ENCODE peak calls at places on chromosomes 4 and X, in eight cellular contexts. One of them, this sample, is unnamed.

GRCh38 chrX:42751573-42751972 is 26.4 kb downstream of the PPP1R2C start:
- DNase-seq in endodermal cell: no peak
- DNase-seq in GM12878: no peak
- DNase-seq in IMR-90: peak; percentile 15
- DNase-seq in upper lobe of left lung: no peak
- DNase-seq in iPS DF 6.9: no peak
- DNase-seq in heart right ventricle: no peak
- DNase-seq in NT2/D1: no peak
- DNase-seq in this sample: no peak

GRCh38 chr4:112315446-112315845 is 18.3 kb downstream of the ALPK1 start:
- DNase-seq in IMR-90: no peak
- DNase-seq in upper lobe of left lung: no peak
- DNase-seq in iPS DF 6.9: no peak
- DNase-seq in heart right ventricle: no peak
- DNase-seq in GM12878: no peak
- DNase-seq in NT2/D1: no peak
- DNase-seq in endodermal cell: no peak
- DNase-seq in this sample: no peak

GRCh38 chrX:23785564-23785963 is 2.6 kb downstream of the SAT1 start:
- DNase-seq in endodermal cell: no peak
- DNase-seq in GM12878: no peak
- DNase-seq in IMR-90: no peak
- DNase-seq in heart right ventricle: no peak
- DNase-seq in upper lobe of left lung: no peak
- DNase-seq in NT2/D1: no peak
- DNase-seq in iPS DF 6.9: no peak
- DNase-seq in this sample: no peak

GRCh38 chrX:78019586-78020483 is 50.4 kb upstream of the PGAM4 start:
- DNase-seq in GM12878: no peak
- DNase-seq in iPS DF 6.9: no peak
- DNase-seq in heart right ventricle: no peak
- DNase-seq in IMR-90: no peak
- DNase-seq in endodermal cell: no peak
- DNase-seq in upper lobe of left lung: no peak
- DNase-seq in NT2/D1: no peak
- DNase-seq in this sample: no peak

GRCh38 chrX:137565921-137566745 is at the start of gene ZIC3:
- DNase-seq in heart right ventricle: peak; percentile 66
- DNase-seq in iPS DF 6.9: no peak
- DNase-seq in upper lobe of left lung: peak; percentile 93
- DNase-seq in GM12878: no peak
- DNase-seq in NT2/D1: no peak
- DNase-seq in IMR-90: no peak
- DNase-seq in endodermal cell: peak; percentile 93
- DNase-seq in this sample: no peak

GRCh38 chr4:2913168-2913567 is 50.0 kb downstream of the NOP14 start:
- DNase-seq in NT2/D1: no peak
- DNase-seq in upper lobe of left lung: no peak
- DNase-seq in GM12878: no peak
- DNase-seq in heart right ventricle: no peak
- DNase-seq in iPS DF 6.9: no peak
- DNase-seq in IMR-90: no peak
- DNase-seq in endodermal cell: no peak
- DNase-seq in this sample: no peak

GRCh38 chrX:18676470-18676869 is 4.6 kb upstream of the RS1 start:
- DNase-seq in GM12878: no peak
- DNase-seq in IMR-90: peak; percentile 5
- DNase-seq in NT2/D1: no peak
- DNase-seq in upper lobe of left lung: no peak
- DNase-seq in heart right ventricle: no peak
- DNase-seq in endodermal cell: peak; percentile 75
- DNase-seq in iPS DF 6.9: no peak
- DNase-seq in this sample: no peak

GRCh38 chr4:8516061-8516573 is 64.1 kb upstream of the GPR78 start:
- DNase-seq in upper lobe of left lung: no peak
- DNase-seq in IMR-90: no peak
- DNase-seq in heart right ventricle: no peak
- DNase-seq in iPS DF 6.9: no peak
- DNase-seq in NT2/D1: no peak
- DNase-seq in GM12878: no peak
- DNase-seq in endodermal cell: no peak
- DNase-seq in this sample: no peak

GRCh38 chr4:149980941-149981340 is 97.3 kb upstream of the DCLK2 start:
- DNase-seq in endodermal cell: peak; percentile 78
- DNase-seq in iPS DF 6.9: peak; percentile 22
- DNase-seq in GM12878: no peak
- DNase-seq in IMR-90: peak; percentile 65
- DNase-seq in upper lobe of left lung: no peak
- DNase-seq in NT2/D1: peak; percentile 22
- DNase-seq in heart right ventricle: no peak
- DNase-seq in this sample: peak; percentile 32

GRCh38 chr4:76952631-76953587 is 3.4 kb downstream of the SEPTIN11 start:
- DNase-seq in upper lobe of left lung: no peak
- DNase-seq in IMR-90: no peak
- DNase-seq in endodermal cell: no peak
- DNase-seq in NT2/D1: no peak
- DNase-seq in iPS DF 6.9: no peak
- DNase-seq in heart right ventricle: no peak
- DNase-seq in GM12878: no peak
- DNase-seq in this sample: no peak

GRCh38 chr4:110793381-110793801 is 170.5 kb upstream of the PITX2 start:
- DNase-seq in heart right ventricle: no peak
- DNase-seq in endodermal cell: no peak
- DNase-seq in IMR-90: peak; percentile 17
- DNase-seq in GM12878: no peak
- DNase-seq in NT2/D1: no peak
- DNase-seq in iPS DF 6.9: no peak
- DNase-seq in upper lobe of left lung: no peak
- DNase-seq in this sample: no peak

GRCh38 chr4:95507147-95507546 is 41.6 kb downstream of the UNC5C start:
- DNase-seq in IMR-90: no peak
- DNase-seq in GM12878: no peak
- DNase-seq in heart right ventricle: no peak
- DNase-seq in upper lobe of left lung: no peak
- DNase-seq in NT2/D1: no peak
- DNase-seq in iPS DF 6.9: no peak
- DNase-seq in endodermal cell: no peak
- DNase-seq in this sample: no peak

GRCh38 chr4:161320377-161320776 is 843.4 kb downstream of the FSTL5 start:
- DNase-seq in NT2/D1: peak; percentile 9
- DNase-seq in endodermal cell: peak; percentile 71
- DNase-seq in heart right ventricle: no peak
- DNase-seq in GM12878: no peak
- DNase-seq in upper lobe of left lung: no peak
- DNase-seq in iPS DF 6.9: peak; percentile 41
- DNase-seq in IMR-90: no peak
- DNase-seq in this sample: no peak

GRCh38 chr4:8534129-8534528 is 46.1 kb upstream of the GPR78 start:
- DNase-seq in NT2/D1: no peak
- DNase-seq in heart right ventricle: no peak
- DNase-seq in endodermal cell: peak; percentile 81
- DNase-seq in IMR-90: peak; percentile 66
- DNase-seq in upper lobe of left lung: no peak
- DNase-seq in GM12878: peak; percentile 89
- DNase-seq in iPS DF 6.9: peak; percentile 88
- DNase-seq in this sample: no peak

GRCh38 chrX:87961471-87961870 is 443.9 kb downstream of the KLHL4 start:
- DNase-seq in iPS DF 6.9: no peak
- DNase-seq in endodermal cell: peak; percentile 46
- DNase-seq in heart right ventricle: no peak
- DNase-seq in upper lobe of left lung: no peak
- DNase-seq in IMR-90: no peak
- DNase-seq in NT2/D1: no peak
- DNase-seq in GM12878: no peak
- DNase-seq in this sample: no peak

GRCh38 chr4:29829067-29829466 is 891.1 kb upstream of the PCDH7 start:
- DNase-seq in iPS DF 6.9: no peak
- DNase-seq in IMR-90: no peak
- DNase-seq in GM12878: no peak
- DNase-seq in NT2/D1: no peak
- DNase-seq in heart right ventricle: no peak
- DNase-seq in upper lobe of left lung: no peak
- DNase-seq in endodermal cell: no peak
- DNase-seq in this sample: no peak
- H3K9me3 ChIP-seq in iPS DF 6.9: no peaks in the 10 kb centered on the region
- H3K9me3 ChIP-seq in IMR-90: peaks cover 3% of the 10 kb centered on the region
- H3K9me3 ChIP-seq in GM12878: no peaks in the 10 kb centered on the region
- H3K9me3 ChIP-seq in NT2/D1: no peaks in the 10 kb centered on the region
- H3K9me3 ChIP-seq in heart right ventricle: peaks cover 7% of the 10 kb centered on the region
- H3K9me3 ChIP-seq in upper lobe of left lung: no peaks in the 10 kb centered on the region
- H3K9me3 ChIP-seq in endodermal cell: no peaks in the 10 kb centered on the region
- H3K9me3 ChIP-seq in this sample: peaks cover 6% of the 10 kb centered on the region

GRCh38 chr4:20421586-20421985 is 169.9 kb downstream of the SLIT2 start:
- DNase-seq in endodermal cell: no peak
- DNase-seq in iPS DF 6.9: no peak
- DNase-seq in IMR-90: peak; percentile 31
- DNase-seq in upper lobe of left lung: no peak
- DNase-seq in GM12878: no peak
- DNase-seq in NT2/D1: no peak
- DNase-seq in heart right ventricle: no peak
- DNase-seq in this sample: no peak
- H3K9me3 ChIP-seq in endodermal cell: no peaks in the 10 kb centered on the region
- H3K9me3 ChIP-seq in iPS DF 6.9: no peaks in the 10 kb centered on the region
- H3K9me3 ChIP-seq in IMR-90: no peaks in the 10 kb centered on the region
- H3K9me3 ChIP-seq in upper lobe of left lung: no peaks in the 10 kb centered on the region
- H3K9me3 ChIP-seq in GM12878: no peaks in the 10 kb centered on the region
- H3K9me3 ChIP-seq in NT2/D1: no peaks in the 10 kb centered on the region
- H3K9me3 ChIP-seq in heart right ventricle: no peaks in the 10 kb centered on the region
- H3K9me3 ChIP-seq in this sample: no peaks in the 10 kb centered on the region

GRCh38 chr4:85039526-85039925 is 73.0 kb upstream of the WDFY3 start:
- DNase-seq in NT2/D1: no peak
- DNase-seq in GM12878: no peak
- DNase-seq in iPS DF 6.9: no peak
- DNase-seq in heart right ventricle: no peak
- DNase-seq in upper lobe of left lung: no peak
- DNase-seq in endodermal cell: no peak
- DNase-seq in IMR-90: peak; percentile 47
- DNase-seq in this sample: no peak
- H3K9me3 ChIP-seq in NT2/D1: no peaks in the 10 kb centered on the region
- H3K9me3 ChIP-seq in GM12878: no peaks in the 10 kb centered on the region
- H3K9me3 ChIP-seq in iPS DF 6.9: no peaks in the 10 kb centered on the region
- H3K9me3 ChIP-seq in heart right ventricle: peaks cover 2% of the 10 kb centered on the region
- H3K9me3 ChIP-seq in upper lobe of left lung: no peaks in the 10 kb centered on the region
- H3K9me3 ChIP-seq in endodermal cell: peaks cover 15% of the 10 kb centered on the region
- H3K9me3 ChIP-seq in IMR-90: no peaks in the 10 kb centered on the region
- H3K9me3 ChIP-seq in this sample: no peaks in the 10 kb centered on the region

GRCh38 chr4:19327364-19327763 is 924.3 kb upstream of the SLIT2 start:
- DNase-seq in heart right ventricle: no peak
- DNase-seq in iPS DF 6.9: no peak
- DNase-seq in endodermal cell: no peak
- DNase-seq in upper lobe of left lung: no peak
- DNase-seq in GM12878: no peak
- DNase-seq in IMR-90: peak; percentile 12
- DNase-seq in NT2/D1: no peak
- DNase-seq in this sample: no peak

GRCh38 chr4:19324175-19324574 is 927.5 kb upstream of the SLIT2 start:
- DNase-seq in iPS DF 6.9: no peak
- DNase-seq in heart right ventricle: no peak
- DNase-seq in NT2/D1: no peak
- DNase-seq in GM12878: no peak
- DNase-seq in IMR-90: no peak
- DNase-seq in endodermal cell: no peak
- DNase-seq in upper lobe of left lung: no peak
- DNase-seq in this sample: no peak

GRCh38 chr4:19329077-19329476 is 922.6 kb upstream of the SLIT2 start:
- DNase-seq in endodermal cell: no peak
- DNase-seq in NT2/D1: no peak
- DNase-seq in upper lobe of left lung: no peak
- DNase-seq in IMR-90: no peak
- DNase-seq in GM12878: no peak
- DNase-seq in iPS DF 6.9: no peak
- DNase-seq in heart right ventricle: no peak
- DNase-seq in this sample: no peak

GRCh38 chr4:19329631-19330030 is 922.1 kb upstream of the SLIT2 start:
- DNase-seq in iPS DF 6.9: no peak
- DNase-seq in upper lobe of left lung: no peak
- DNase-seq in NT2/D1: no peak
- DNase-seq in endodermal cell: no peak
- DNase-seq in IMR-90: peak; percentile 41
- DNase-seq in heart right ventricle: no peak
- DNase-seq in GM12878: no peak
- DNase-seq in this sample: no peak
- H3K9me3 ChIP-seq in iPS DF 6.9: no peaks in the 10 kb centered on the region
- H3K9me3 ChIP-seq in upper lobe of left lung: no peaks in the 10 kb centered on the region
- H3K9me3 ChIP-seq in NT2/D1: no peaks in the 10 kb centered on the region
- H3K9me3 ChIP-seq in endodermal cell: no peaks in the 10 kb centered on the region
- H3K9me3 ChIP-seq in IMR-90: no peaks in the 10 kb centered on the region
- H3K9me3 ChIP-seq in heart right ventricle: no peaks in the 10 kb centered on the region
- H3K9me3 ChIP-seq in GM12878: no peaks in the 10 kb centered on the region
- H3K9me3 ChIP-seq in this sample: peaks cover 3% of the 10 kb centered on the region

GRCh38 chrX:47446431-47446830 is 36.6 kb downstream of the ZNF41 start:
- DNase-seq in endodermal cell: no peak
- DNase-seq in GM12878: no peak
- DNase-seq in upper lobe of left lung: no peak
- DNase-seq in NT2/D1: peak; percentile 16
- DNase-seq in heart right ventricle: no peak
- DNase-seq in iPS DF 6.9: no peak
- DNase-seq in IMR-90: no peak
- DNase-seq in this sample: no peak

GRCh38 chrX:47452112-47452511 is 30.9 kb downstream of the ZNF41 start:
- DNase-seq in NT2/D1: no peak
- DNase-seq in endodermal cell: no peak
- DNase-seq in upper lobe of left lung: no peak
- DNase-seq in IMR-90: no peak
- DNase-seq in heart right ventricle: no peak
- DNase-seq in GM12878: no peak
- DNase-seq in iPS DF 6.9: no peak
- DNase-seq in this sample: no peak

GRCh38 chrX:47447607-47448006 is 35.4 kb downstream of the ZNF41 start:
- DNase-seq in IMR-90: no peak
- DNase-seq in NT2/D1: no peak
- DNase-seq in iPS DF 6.9: no peak
- DNase-seq in heart right ventricle: no peak
- DNase-seq in endodermal cell: no peak
- DNase-seq in GM12878: no peak
- DNase-seq in upper lobe of left lung: no peak
- DNase-seq in this sample: no peak

GRCh38 chrX:47446971-47447370 is 36.1 kb downstream of the ZNF41 start:
- DNase-seq in endodermal cell: no peak
- DNase-seq in NT2/D1: no peak
- DNase-seq in heart right ventricle: no peak
- DNase-seq in iPS DF 6.9: no peak
- DNase-seq in upper lobe of left lung: no peak
- DNase-seq in GM12878: no peak
- DNase-seq in IMR-90: no peak
- DNase-seq in this sample: no peak

GRCh38 chrX:47448165-47448806 is 34.7 kb downstream of the ZNF41 start:
- DNase-seq in iPS DF 6.9: no peak
- DNase-seq in endodermal cell: no peak
- DNase-seq in upper lobe of left lung: no peak
- DNase-seq in NT2/D1: no peak
- DNase-seq in heart right ventricle: no peak
- DNase-seq in IMR-90: no peak
- DNase-seq in GM12878: no peak
- DNase-seq in this sample: no peak
- H3K9me3 ChIP-seq in iPS DF 6.9: peaks cover 2% of the 10 kb centered on the region
- H3K9me3 ChIP-seq in endodermal cell: peaks cover 33% of the 10 kb centered on the region
- H3K9me3 ChIP-seq in upper lobe of left lung: peaks cover 25% of the 10 kb centered on the region
- H3K9me3 ChIP-seq in NT2/D1: peaks cover 71% of the 10 kb centered on the region
- H3K9me3 ChIP-seq in heart right ventricle: peaks cover 24% of the 10 kb centered on the region
- H3K9me3 ChIP-seq in IMR-90: peaks cover 39% of the 10 kb centered on the region
- H3K9me3 ChIP-seq in GM12878: peaks cover 27% of the 10 kb centered on the region
- H3K9me3 ChIP-seq in this sample: peaks cover 13% of the 10 kb centered on the region